ENCODE peak calls at places on chromosomes 3 and 15, in ten cellular contexts. One of them, this sample, is unnamed.

GRCh38 chr3:128603811-128604447 is 46.7 kb downstream of the RPN1 start:
- DNase-seq in stomach: no peak
- DNase-seq in NB4: peak
- DNase-seq in brain microvascular endothelial cell: no peak
- DNase-seq in fibroblast of villous mesenchyme: no peak
- DNase-seq in heart left ventricle: no peak
- DNase-seq in A549: no peak
- DNase-seq in AG09309: no peak
- DNase-seq in GM06990: no peak
- DNase-seq in epithelial cell of proximal tubule: no peak
- DNase-seq in this sample: no peak

GRCh38 chr15:96121521-96121920 is 209.0 kb upstream of the NR2F2 start:
- DNase-seq in stomach: no peak
- DNase-seq in NB4: no peak
- DNase-seq in brain microvascular endothelial cell: peak
- DNase-seq in fibroblast of villous mesenchyme: peak
- DNase-seq in heart left ventricle: no peak
- DNase-seq in A549: no peak
- DNase-seq in AG09309: peak
- DNase-seq in GM06990: no peak
- DNase-seq in epithelial cell of proximal tubule: no peak
- DNase-seq in this sample: no peak

GRCh38 chr3:11499144-11499543 is 144.6 kb downstream of the VGLL4 start:
- DNase-seq in stomach: no peak
- DNase-seq in NB4: no peak
- DNase-seq in brain microvascular endothelial cell: peak
- DNase-seq in fibroblast of villous mesenchyme: peak
- DNase-seq in heart left ventricle: no peak
- DNase-seq in A549: peak
- DNase-seq in AG09309: peak
- DNase-seq in GM06990: no peak
- DNase-seq in epithelial cell of proximal tubule: peak
- DNase-seq in this sample: no peak

GRCh38 chr3:147298511-147298982 is 107.8 kb downstream of the ZIC4 start:
- DNase-seq in stomach: no peak
- DNase-seq in NB4: peak
- DNase-seq in brain microvascular endothelial cell: peak
- DNase-seq in fibroblast of villous mesenchyme: peak
- DNase-seq in heart left ventricle: no peak
- DNase-seq in A549: peak
- DNase-seq in AG09309: peak
- DNase-seq in GM06990: no peak
- DNase-seq in epithelial cell of proximal tubule: peak
- DNase-seq in this sample: no peak

GRCh38 chr3:125163739-125164601 is 48.6 kb downstream of the SLC12A8 start:
- DNase-seq in stomach: peak
- DNase-seq in NB4: peak
- DNase-seq in brain microvascular endothelial cell: no peak
- DNase-seq in fibroblast of villous mesenchyme: peak
- DNase-seq in heart left ventricle: no peak
- DNase-seq in A549: peak
- DNase-seq in AG09309: no peak
- DNase-seq in GM06990: no peak
- DNase-seq in epithelial cell of proximal tubule: no peak
- DNase-seq in this sample: peak

GRCh38 chr15:68114356-68114755 is 60.2 kb downstream of the PIAS1 start:
- DNase-seq in stomach: no peak
- DNase-seq in NB4: peak
- DNase-seq in brain microvascular endothelial cell: no peak
- DNase-seq in fibroblast of villous mesenchyme: peak
- DNase-seq in heart left ventricle: no peak
- DNase-seq in A549: no peak
- DNase-seq in AG09309: no peak
- DNase-seq in GM06990: peak
- DNase-seq in epithelial cell of proximal tubule: no peak
- DNase-seq in this sample: peak

GRCh38 chr3:33775363-33775762 is 23.1 kb upstream of the PDCD6IP start:
- DNase-seq in stomach: no peak
- DNase-seq in NB4: no peak
- DNase-seq in brain microvascular endothelial cell: no peak
- DNase-seq in fibroblast of villous mesenchyme: no peak
- DNase-seq in heart left ventricle: no peak
- DNase-seq in A549: no peak
- DNase-seq in AG09309: no peak
- DNase-seq in GM06990: no peak
- DNase-seq in epithelial cell of proximal tubule: no peak
- DNase-seq in this sample: no peak

GRCh38 chr3:151859905-151860304 is 13.5 kb upstream of the SUCNR1 start:
- DNase-seq in stomach: no peak
- DNase-seq in NB4: no peak
- DNase-seq in brain microvascular endothelial cell: no peak
- DNase-seq in fibroblast of villous mesenchyme: no peak
- DNase-seq in heart left ventricle: no peak
- DNase-seq in A549: peak
- DNase-seq in AG09309: no peak
- DNase-seq in GM06990: no peak
- DNase-seq in epithelial cell of proximal tubule: peak
- DNase-seq in this sample: no peak

GRCh38 chr3:158152186-158152585 is 42.3 kb downstream of the RSRC1 start:
- DNase-seq in stomach: no peak
- DNase-seq in NB4: no peak
- DNase-seq in brain microvascular endothelial cell: peak
- DNase-seq in fibroblast of villous mesenchyme: peak
- DNase-seq in heart left ventricle: no peak
- DNase-seq in A549: no peak
- DNase-seq in AG09309: no peak
- DNase-seq in GM06990: no peak
- DNase-seq in epithelial cell of proximal tubule: no peak
- DNase-seq in this sample: peak

DNA sequence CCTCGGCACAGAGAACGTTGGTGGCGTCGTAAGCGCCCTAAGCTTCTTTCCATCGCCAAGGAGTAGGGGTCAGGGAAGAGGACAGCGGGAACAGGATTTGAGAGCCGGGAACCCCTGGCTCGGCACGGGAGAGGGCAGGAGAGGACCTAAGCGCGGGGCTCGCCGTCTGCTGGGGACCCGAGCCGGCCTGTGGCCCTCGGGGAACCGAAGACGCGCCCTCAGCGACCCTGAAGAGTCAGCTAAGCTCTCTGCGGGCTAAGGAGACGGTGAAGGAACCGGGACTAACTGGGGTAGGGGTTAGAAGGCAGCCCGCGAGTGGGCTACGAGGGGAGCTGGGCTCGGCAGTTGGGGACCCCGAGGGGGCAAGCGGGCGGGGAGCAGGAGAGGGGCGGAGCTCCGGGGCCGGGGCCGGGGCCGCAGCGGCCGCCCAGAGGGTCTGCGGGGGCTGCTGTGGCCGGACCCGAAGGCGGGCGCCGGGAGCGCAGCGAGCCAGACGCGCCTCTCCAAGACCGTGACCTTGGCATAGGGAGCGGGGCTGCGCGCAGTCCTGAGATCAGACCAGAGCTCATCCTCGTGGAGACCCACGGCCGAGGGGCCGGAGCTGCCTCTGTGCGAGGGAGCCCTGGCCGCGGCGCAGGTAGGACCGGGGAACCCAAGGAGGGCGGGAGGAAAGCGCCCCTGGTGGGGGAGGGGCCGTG is 574 bp downstream of the CASR start:
- DNase-seq in stomach: no peak
- DNase-seq in NB4: no peak
- DNase-seq in brain microvascular endothelial cell: no peak
- DNase-seq in fibroblast of villous mesenchyme: no peak
- DNase-seq in heart left ventricle: no peak
- DNase-seq in A549: no peak
- DNase-seq in AG09309: no peak
- DNase-seq in GM06990: peak
- DNase-seq in epithelial cell of proximal tubule: no peak
- DNase-seq in this sample: no peak
- H3K4me3 ChIP-seq in stomach: peak
- H3K4me3 ChIP-seq in NB4: no peak
- H3K4me3 ChIP-seq in brain microvascular endothelial cell: no peak
- H3K4me3 ChIP-seq in fibroblast of villous mesenchyme: no peak
- H3K4me3 ChIP-seq in heart left ventricle: no peak
- H3K4me3 ChIP-seq in A549: peak
- H3K4me3 ChIP-seq in AG09309: no peak
- H3K4me3 ChIP-seq in GM06990: no peak
- H3K4me3 ChIP-seq in epithelial cell of proximal tubule: peak
- H3K4me3 ChIP-seq in this sample: peak

GRCh38 chr3:76728411-76728810 is 311.5 kb upstream of the ROBO2 start:
- DNase-seq in stomach: no peak
- DNase-seq in NB4: no peak
- DNase-seq in brain microvascular endothelial cell: no peak
- DNase-seq in fibroblast of villous mesenchyme: no peak
- DNase-seq in heart left ventricle: no peak
- DNase-seq in A549: no peak
- DNase-seq in AG09309: no peak
- DNase-seq in GM06990: no peak
- DNase-seq in epithelial cell of proximal tubule: no peak
- DNase-seq in this sample: no peak
- TF ChIP-seq CTCF in stomach: no peak
- TF ChIP-seq CTCF in NB4: no peak
- TF ChIP-seq CTCF in brain microvascular endothelial cell: no peak
- TF ChIP-seq CTCF in fibroblast of villous mesenchyme: no peak
- TF ChIP-seq CTCF in heart left ventricle: no peak
- TF ChIP-seq CTCF in A549: no peak
- TF ChIP-seq CTCF in AG09309: no peak
- TF ChIP-seq CTCF in GM06990: no peak
- TF ChIP-seq CTCF in epithelial cell of proximal tubule: peak
- TF ChIP-seq CTCF in this sample: no peak

DNA sequence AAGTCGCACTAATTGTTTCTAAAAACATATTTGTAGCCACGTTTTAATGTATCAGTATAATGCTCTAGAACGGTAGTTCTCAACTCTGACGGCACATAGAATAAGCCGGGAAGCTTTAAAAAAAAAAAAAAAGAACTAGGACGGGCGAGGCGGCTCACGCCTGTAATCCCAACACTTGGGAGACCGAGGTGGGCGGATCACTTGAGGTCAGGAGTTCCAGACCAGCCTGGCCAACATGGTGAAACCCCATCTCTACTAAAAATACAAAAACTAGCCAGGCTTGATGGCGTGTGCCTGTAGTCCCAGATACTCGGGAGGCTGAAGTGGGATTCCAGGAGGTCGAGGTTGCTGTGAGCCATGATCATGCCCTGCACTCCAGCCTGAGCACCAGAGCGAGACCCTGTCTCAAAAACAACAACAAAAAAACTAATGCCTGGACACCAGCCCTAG is 655 bp upstream of the MON1A start:
- DNase-seq in stomach: no peak
- DNase-seq in NB4: no peak
- DNase-seq in brain microvascular endothelial cell: no peak
- DNase-seq in fibroblast of villous mesenchyme: no peak
- DNase-seq in heart left ventricle: no peak
- DNase-seq in A549: no peak
- DNase-seq in AG09309: no peak
- DNase-seq in GM06990: no peak
- DNase-seq in epithelial cell of proximal tubule: no peak
- DNase-seq in this sample: no peak
- H3K4me3 ChIP-seq in stomach: peak
- H3K4me3 ChIP-seq in NB4: peak
- H3K4me3 ChIP-seq in brain microvascular endothelial cell: peak
- H3K4me3 ChIP-seq in fibroblast of villous mesenchyme: peak
- H3K4me3 ChIP-seq in heart left ventricle: peak
- H3K4me3 ChIP-seq in A549: peak
- H3K4me3 ChIP-seq in AG09309: peak
- H3K4me3 ChIP-seq in GM06990: peak
- H3K4me3 ChIP-seq in epithelial cell of proximal tubule: peak
- H3K4me3 ChIP-seq in this sample: peak

DNA sequence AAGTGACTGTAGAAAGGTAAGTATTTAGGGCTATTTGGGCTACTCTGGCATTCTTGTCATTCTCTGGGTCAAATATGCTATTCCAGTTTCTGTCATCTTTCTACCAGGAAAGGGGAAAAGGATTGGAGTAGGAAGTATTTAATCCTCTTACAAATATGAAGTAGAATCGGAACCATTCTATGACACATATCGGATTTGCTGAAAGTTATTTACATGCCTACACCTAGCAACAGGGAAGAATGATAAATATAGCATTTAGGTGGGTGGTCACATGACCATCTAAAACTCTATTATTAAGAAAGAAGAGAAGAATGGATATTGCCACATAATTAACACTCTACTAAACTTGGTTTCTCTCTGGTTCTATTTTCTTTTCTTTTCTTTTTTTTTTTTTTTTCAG is 1353.1 kb downstream of the ZPLD1 start:
- DNase-seq in stomach: no peak
- DNase-seq in NB4: no peak
- DNase-seq in brain microvascular endothelial cell: no peak
- DNase-seq in fibroblast of villous mesenchyme: no peak
- DNase-seq in heart left ventricle: no peak
- DNase-seq in A549: no peak
- DNase-seq in AG09309: no peak
- DNase-seq in GM06990: no peak
- DNase-seq in epithelial cell of proximal tubule: no peak
- DNase-seq in this sample: no peak
- TF ChIP-seq CTCF in stomach: no peak
- TF ChIP-seq CTCF in NB4: no peak
- TF ChIP-seq CTCF in brain microvascular endothelial cell: no peak
- TF ChIP-seq CTCF in fibroblast of villous mesenchyme: no peak
- TF ChIP-seq CTCF in heart left ventricle: no peak
- TF ChIP-seq CTCF in A549: no peak
- TF ChIP-seq CTCF in AG09309: no peak
- TF ChIP-seq CTCF in GM06990: no peak
- TF ChIP-seq CTCF in epithelial cell of proximal tubule: no peak
- TF ChIP-seq CTCF in this sample: no peak

GRCh38 chr3:69536306-69537020 is 150.6 kb upstream of the FRMD4B start:
- DNase-seq in stomach: no peak
- DNase-seq in NB4: no peak
- DNase-seq in brain microvascular endothelial cell: no peak
- DNase-seq in fibroblast of villous mesenchyme: no peak
- DNase-seq in heart left ventricle: no peak
- DNase-seq in A549: no peak
- DNase-seq in AG09309: no peak
- DNase-seq in GM06990: no peak
- DNase-seq in epithelial cell of proximal tubule: no peak
- DNase-seq in this sample: no peak
- H3K4me3 ChIP-seq in stomach: no peak
- H3K4me3 ChIP-seq in NB4: no peak
- H3K4me3 ChIP-seq in brain microvascular endothelial cell: no peak
- H3K4me3 ChIP-seq in fibroblast of villous mesenchyme: no peak
- H3K4me3 ChIP-seq in heart left ventricle: no peak
- H3K4me3 ChIP-seq in A549: no peak
- H3K4me3 ChIP-seq in AG09309: no peak
- H3K4me3 ChIP-seq in GM06990: no peak
- H3K4me3 ChIP-seq in epithelial cell of proximal tubule: no peak
- H3K4me3 ChIP-seq in this sample: no peak

GRCh38 chr3:59121346-59122144 is 71.7 kb upstream of the CFAP20DC start:
- DNase-seq in stomach: no peak
- DNase-seq in NB4: no peak
- DNase-seq in brain microvascular endothelial cell: no peak
- DNase-seq in fibroblast of villous mesenchyme: no peak
- DNase-seq in heart left ventricle: no peak
- DNase-seq in A549: no peak
- DNase-seq in AG09309: no peak
- DNase-seq in GM06990: no peak
- DNase-seq in epithelial cell of proximal tubule: no peak
- DNase-seq in this sample: no peak
- TF ChIP-seq CTCF in stomach: no peak
- TF ChIP-seq CTCF in NB4: no peak
- TF ChIP-seq CTCF in brain microvascular endothelial cell: peak
- TF ChIP-seq CTCF in fibroblast of villous mesenchyme: no peak
- TF ChIP-seq CTCF in heart left ventricle: no peak
- TF ChIP-seq CTCF in A549: no peak
- TF ChIP-seq CTCF in AG09309: no peak
- TF ChIP-seq CTCF in GM06990: no peak
- TF ChIP-seq CTCF in epithelial cell of proximal tubule: no peak
- TF ChIP-seq CTCF in this sample: no peak